ENCODE peak calls at places on chromosomes 3 and 15, in four cellular contexts. R is GM23248, D is HCT116, Y is neural progenitor cell. B is an unnamed sample.

GRCh38 chr3:115280531-115280930 is 133.4 kb upstream of the ZBTB20 start:
- DNase-seq in Y (no peak), R (peak; percentile 33), D (no peak), B (peak; percentile 45)

GRCh38 chr3:188339410-188340295 is 185.7 kb downstream of the LPP start:
- DNase-seq in R (no peak), D (no peak), Y (no peak), B (no peak)

GRCh38 chr15:55637086-55637485 is 48.9 kb upstream of the PYGO1 start:
- DNase-seq in D (no peak), R (no peak), Y (no peak), B (no peak)

GRCh38 chr3:191412764-191413163 is 48.2 kb upstream of the PYDC2 start:
- DNase-seq in Y (peak; percentile 6), D (no peak), R (peak; percentile 90), B (peak; percentile 85)

GRCh38 chr15:68626739-68627138 is 47.9 kb downstream of the CORO2B start:
- DNase-seq in Y (no peak), D (no peak), R (no peak), B (no peak)

GRCh38 chr15:84981711-84982300 is at the start of gene PDE8A:
- DNase-seq in D (no peak), R (peak; percentile 83), Y (peak; percentile 76), B (peak; percentile 96)

GRCh38 chr15:79656151-79656797 is 224.1 kb downstream of the MINAR1 start:
- DNase-seq in D (no peak), Y (no peak), R (no peak), B (peak; percentile 58)

GRCh38 chr3:124463234-124463633 is 267.0 kb upstream of the UMPS start:
- DNase-seq in Y (no peak), D (no peak), R (no peak), B (no peak)

GRCh38 chr3:29864809-29865208 is 583.9 kb downstream of the RBMS3 start:
- DNase-seq in Y (no peak), R (no peak), D (no peak), B (no peak)

GRCh38 chr15:23422946-23423708 is 23.9 kb downstream of the GOLGA6L2 start:
- DNase-seq in D (no peak), R (peak; percentile 28), Y (no peak), B (no peak)

GRCh38 chr15:92949604-92950249 is 49.6 kb downstream of the CHD2 start:
- DNase-seq in Y (peak; percentile 30), R (no peak), D (no peak), B (peak; percentile 2)

GRCh38 chr15:61824291-61824690 is 236.0 kb downstream of the VPS13C start:
- DNase-seq in D (no peak), Y (no peak), R (no peak), B (no peak)

GRCh38 chr15:74319596-74320357 is 47.7 kb downstream of the CYP11A1 start:
- DNase-seq in R (peak; percentile 9), Y (peak; percentile 80), D (no peak), B (peak; percentile 25)

GRCh38 chr15:60115579-60116415 is 111.7 kb downstream of the FOXB1 start:
- DNase-seq in D (no peak), Y (no peak), R (peak; percentile 33), B (no peak)

GRCh38 chr3:146164071-146164470 is 3.1 kb upstream of the PLOD2 start:
- DNase-seq in R (peak; percentile 64), D (no peak), Y (no peak), B (peak; percentile 27)
- H3K4me2 ChIP-seq in R (peak overlapping the region; percentile 79), D (no peak overlapping the region), Y (no peak overlapping the region), B (peak overlapping the region; percentile 91)

DNA sequence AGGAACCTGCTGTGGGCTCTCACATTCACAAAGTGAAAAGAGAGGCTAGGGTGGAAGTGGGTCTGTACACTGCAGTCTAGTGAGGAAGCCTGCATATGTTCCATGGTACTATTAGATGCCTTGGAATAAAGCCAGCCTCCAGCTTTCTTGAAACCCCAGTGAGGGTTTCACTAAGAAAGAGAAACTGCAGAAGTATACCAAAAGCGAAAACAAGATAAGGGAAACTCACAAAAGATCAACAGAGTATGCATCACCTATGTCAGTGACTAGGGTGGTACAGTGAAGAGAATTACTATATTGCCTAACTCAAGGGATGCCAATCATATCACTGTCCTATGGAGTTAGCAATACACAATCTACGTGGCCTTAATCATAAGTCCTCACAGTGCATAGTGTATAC is 212.5 kb upstream of the GADL1 start:
- DNase-seq in Y (no peak), R (peak; percentile 16), D (no peak), B (no peak)
- H3K4me3 ChIP-seq in Y (no peak overlapping the region), R (no peak overlapping the region), D (no peak overlapping the region), B (no peak overlapping the region)

DNA sequence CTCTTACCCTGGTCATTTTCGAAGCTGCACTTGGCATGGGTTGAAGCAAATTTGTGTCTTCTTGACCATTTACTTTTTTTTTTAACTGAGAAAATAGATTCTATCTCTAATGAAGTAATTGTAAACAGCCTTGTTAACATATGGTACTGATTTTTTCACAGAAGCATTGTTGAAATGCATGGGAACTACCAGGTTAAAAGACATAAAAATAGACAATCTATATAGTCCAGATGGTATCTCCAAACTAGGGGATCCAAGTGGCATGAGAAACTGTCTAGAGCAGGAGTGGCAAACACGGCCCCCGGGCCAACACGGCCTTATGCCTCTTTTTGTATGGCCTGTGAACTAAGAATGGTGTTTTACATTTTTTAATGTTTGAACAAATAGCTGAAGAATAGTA is 41.9 kb downstream of the CACNA1D start:
- DNase-seq in Y (no peak), D (no peak), R (no peak), B (no peak)
- H3K4me2 ChIP-seq in Y (no peak overlapping the region), D (no peak overlapping the region), R (no peak overlapping the region), B (no peak overlapping the region)

GRCh38 chr3:194135516-194135805 is 487 bp upstream of the HES1 start:
- DNase-seq in D (no peak), R (peak; percentile 48), Y (peak; percentile 56), B (no peak)
- H3K4me3 ChIP-seq in D (peak overlapping the region; percentile 49), R (peak overlapping the region; percentile 68), Y (peak overlapping the region; percentile 71), B (peak overlapping the region; percentile 70)

GRCh38 chr15:39595621-39596221 is 14.8 kb downstream of the THBS1 start:
- DNase-seq in R (peak; percentile 58), D (no peak), Y (no peak), B (no peak)
- H3K4me2 ChIP-seq in R (peak overlapping the region; percentile 24), D (no peak overlapping the region), Y (no peak overlapping the region), B (peak overlapping the region; percentile 37)

GRCh38 chr15:64773606-64774555 is 1.5 kb downstream of the RBPMS2 start:
- DNase-seq in R (no peak), Y (no peak), D (no peak), B (peak; percentile 36)
- H3K4me3 ChIP-seq in R (no peak overlapping the region), Y (peak overlapping the region; percentile 84), D (peak overlapping the region; percentile 40), B (peak overlapping the region; percentile 66)

B was measured in osteoblast.